ENCODE peak calls at places on chromosomes 13 and 19, in nine cellular contexts. D is Caco-2, U is heart left ventricle, M is LNCaP clone FGC, F is heart right ventricle, V is uterus, P is tibial artery, Y is astrocyte, R is astrocyte of the spinal cord. Q is an unnamed sample.
A peak's percentile ranks its signal among the peaks of the same experiment; 100 is the strongest.

GRCh38 chr19:42089191-42089750 is 13.3 kb downstream of the ZNF574 start:
- DNase-seq in M (no peak), F (no peak), D (no peak), R (no peak), Y (no peak), P (no peak), U (no peak), V (no peak), Q (no peak)

GRCh38 chr13:49400755-49401659 is 42.9 kb downstream of the CAB39L start:
- DNase-seq in D (peak; percentile 74), R (peak; percentile 19), F (no peak), V (peak; percentile 21), U (no peak), Y (peak; percentile 38), P (peak; percentile 25), M (peak; percentile 95), Q (peak; percentile 64)

GRCh38 chr13:44932850-44933251 is 56.4 kb downstream of the NUFIP1 start:
- DNase-seq in V (no peak), Y (peak; percentile 60), U (peak; percentile 34), F (no peak), P (no peak), M (no peak), D (no peak), R (peak; percentile 70), Q (peak; percentile 89)

GRCh38 chr13:110138009-110138699 is 168.8 kb downstream of the COL4A1 start:
- DNase-seq in Y (peak; percentile 71), U (peak; percentile 58), D (peak; percentile 86), M (no peak), F (peak; percentile 60), R (peak; percentile 83), V (peak; percentile 63), P (peak; percentile 73), Q (peak; percentile 71)

GRCh38 chr19:38362076-38362945 is 12.1 kb upstream of the PSMD8 start:
- DNase-seq in M (peak; percentile 48), F (peak; percentile 86), D (peak; percentile 94), P (peak; percentile 72), R (peak; percentile 47), Y (peak; percentile 29), V (peak; percentile 68), U (peak; percentile 81), Q (peak; percentile 49)

GRCh38 chr19:3071764-3072163 is 9.5 kb upstream of the TLE5 start:
- DNase-seq in M (no peak), D (no peak), V (no peak), F (no peak), Y (no peak), R (no peak), P (no peak), U (no peak), Q (no peak)

GRCh38 chr13:79393564-79394249 is 12.3 kb downstream of the RBM26 start:
- DNase-seq in F (no peak), V (no peak), M (peak; percentile 30), P (no peak), R (no peak), U (no peak), Y (no peak), D (peak; percentile 64), Q (no peak)

GRCh38 chr19:55087542-55087935 is 11.9 kb downstream of the EPS8L1 start:
- DNase-seq in R (peak; percentile 17), M (no peak), Y (peak; percentile 12), F (no peak), U (no peak), D (no peak), V (no peak), P (no peak), Q (peak; percentile 67)

GRCh38 chr13:106649495-106649894 is 81.6 kb upstream of the ARGLU1 start:
- DNase-seq in M (no peak), U (no peak), R (peak; percentile 8), P (no peak), Y (peak; percentile 51), V (no peak), F (no peak), D (no peak), Q (no peak)

GRCh38 chr13:44306401-44307192 is 67.0 kb upstream of the SERP2 start:
- DNase-seq in V (peak; percentile 77), R (peak; percentile 99), D (no peak), P (peak; percentile 28), Y (peak; percentile 99), U (peak; percentile 82), F (peak; percentile 49), M (no peak), Q (peak; percentile 95)

GRCh38 chr19:461664-462551 is 1.1 kb upstream of the SHC2 start:
- DNase-seq in P (no peak), D (peak; percentile 35), M (no peak), V (peak; percentile 37), R (no peak), F (peak; percentile 40), Y (no peak), U (peak; percentile 47), Q (no peak)

GRCh38 chr19:13190781-13191540 is 40.8 kb downstream of the IER2 start:
- DNase-seq in U (no peak), R (no peak), P (no peak), V (no peak), Y (no peak), D (no peak), F (no peak), M (no peak), Q (no peak)

GRCh38 chr13:110475550-110476219 is 85.8 kb downstream of the RAB20 start:
- DNase-seq in V (no peak), Y (no peak), U (no peak), F (no peak), M (no peak), R (no peak), D (no peak), P (peak; percentile 13), Q (no peak)

GRCh38 chr19:20503536-20503935 is 62.0 kb downstream of the ZNF737 start:
- DNase-seq in F (no peak), R (peak; percentile 8), Y (peak; percentile 36), D (no peak), P (no peak), M (peak; percentile 59), U (no peak), V (no peak), Q (peak; percentile 19)

GRCh38 chr13:51999525-51999924 is 11.7 kb downstream of the ATP7B start:
- DNase-seq in U (peak; percentile 78), Y (peak; percentile 42), V (no peak), R (no peak), F (peak; percentile 64), D (no peak), P (no peak), M (peak; percentile 80), Q (no peak)

GRCh38 chr19:4183967-4184717 is 1.7 kb downstream of the ANKRD24 start:
- DNase-seq in P (no peak), F (no peak), R (no peak), M (no peak), D (no peak), Y (no peak), V (no peak), U (no peak), Q (no peak)

GRCh38 chr13:110107568-110108347 is 199.2 kb downstream of the COL4A1 start:
- DNase-seq in R (no peak), V (no peak), F (no peak), D (no peak), U (no peak), M (no peak), P (no peak), Y (no peak), Q (no peak)

GRCh38 chr13:32264407-32264806 is 50.8 kb downstream of the ZAR1L start:
- DNase-seq in M (no peak), F (peak; percentile 69), Y (peak; percentile 30), P (peak; percentile 71), U (peak; percentile 87), D (no peak), R (peak; percentile 58), V (peak; percentile 52), Q (peak; percentile 48)

GRCh38 chr13:106230450-106230849 is 305.0 kb downstream of the EFNB2 start:
- DNase-seq in M (peak; percentile 71), R (peak; percentile 67), V (no peak), Y (peak; percentile 59), D (no peak), F (no peak), P (no peak), U (no peak), Q (peak; percentile 42)

GRCh38 chr19:45499196-45500180 is 1.2 kb downstream of the PPM1N start:
- DNase-seq in Y (no peak), P (peak; percentile 47), R (no peak), F (peak; percentile 45), D (peak; percentile 75), U (no peak), M (no peak), V (no peak), Q (no peak)

GRCh38 chr13:38582133-38582532 is 104.7 kb upstream of the FREM2 start:
- DNase-seq in U (no peak), V (no peak), F (no peak), R (peak; percentile 44), P (no peak), D (peak; percentile 60), M (peak; percentile 18), Y (peak; percentile 25), Q (peak; percentile 52)
- TF ChIP-seq CTCF in U (no peak), V (peak; percentile 32), F (no peak), R (peak; percentile 38), P (no peak), D (peak; percentile 58), M (peak; percentile 54), Y (peak; percentile 56), Q (peak; percentile 30)

DNA sequence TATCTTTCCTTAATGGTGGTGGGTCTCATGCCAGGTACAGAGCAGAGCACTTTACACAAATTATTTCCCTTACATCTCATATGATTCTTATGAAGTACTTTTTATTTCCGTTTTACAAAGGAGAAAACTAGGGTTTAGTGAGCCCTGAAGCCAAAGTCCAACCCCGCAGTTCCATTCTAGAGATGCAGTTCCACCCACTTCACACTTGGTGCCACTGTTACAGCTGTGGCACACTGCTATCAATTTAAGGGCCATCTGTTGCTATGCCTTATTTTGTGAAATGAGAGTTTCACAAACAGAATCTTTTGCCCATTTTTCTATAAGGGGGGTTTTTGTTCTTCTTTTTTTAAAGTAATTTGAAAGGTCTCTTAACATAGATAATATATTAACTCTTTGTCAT is 12.9 kb downstream of the MIPEP start:
- DNase-seq in M (no peak), Y (no peak), R (no peak), U (no peak), V (no peak), F (no peak), D (peak; percentile 38), P (no peak), Q (no peak)
- TF ChIP-seq CTCF in M (peak; percentile 41), Y (peak; percentile 35), R (peak; percentile 56), U (peak; percentile 22), V (no peak), F (no peak), D (peak; percentile 68), P (no peak), Q (peak; percentile 63)

GRCh38 chr19:8096071-8096470 is 43.5 kb downstream of the CCL25 start:
- DNase-seq in F (no peak), M (no peak), D (no peak), P (no peak), R (no peak), V (no peak), U (no peak), Y (no peak), Q (no peak)
- TF ChIP-seq CTCF in F (no peak), M (peak; percentile 0), D (no peak), P (no peak), R (no peak), V (no peak), U (no peak), Y (no peak), Q (no peak)

DNA sequence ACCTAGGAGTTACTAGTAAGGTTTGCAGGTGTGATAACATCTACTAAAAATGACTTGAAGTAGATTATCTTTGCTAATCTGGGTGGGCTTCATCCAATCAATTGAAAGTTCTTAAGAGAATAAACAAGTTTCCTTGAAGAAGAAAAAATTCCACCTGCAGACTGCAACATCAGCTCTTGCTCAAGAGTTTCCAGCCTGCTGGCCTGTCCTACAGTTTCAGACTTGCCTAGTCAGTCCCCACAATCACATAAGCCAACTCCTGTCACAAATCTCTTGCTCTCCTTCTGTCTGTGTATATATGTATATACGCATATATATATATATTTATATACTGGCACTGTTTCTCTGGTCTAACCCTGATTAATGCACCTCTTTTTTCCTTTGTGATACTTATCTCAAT is 67.3 kb upstream of the ITM2B start:
- DNase-seq in R (no peak), M (no peak), F (no peak), P (no peak), Y (no peak), V (no peak), U (no peak), D (no peak), Q (no peak)
- TF ChIP-seq CTCF in R (no peak), M (no peak), F (no peak), P (no peak), Y (no peak), V (no peak), U (no peak), D (no peak), Q (no peak)